ENCODE peak calls at places on chromosomes 1 and 21, in nine cellular contexts. A is myocyte; Q is NCI-H510A; R is stimulated activated CD4-positive, alpha-beta T cell treated with anti-CD3 and anti-CD28 coated beads, TNF-alpha, amount 100 ng/mL, for 24 hours; F is right atrium auricular region; S is pulmonary artery endothelial cell; W is B cell; V is HTR-8/SVneo; O is NCI-H774. J is an unnamed sample.

GRCh38 chr1:207993477-207994445 is 82.8 kb upstream of the CD34 start:
- DNase-seq in A (no peak), S (no peak), R (no peak), Q (no peak), V (no peak), W (no peak), O (no peak), F (no peak), J (no peak)

GRCh38 chr1:960371-961131 is at the start of gene KLHL17:
- DNase-seq in A (peak; percentile 77), W (peak; percentile 95), F (peak; percentile 70), S (no peak), Q (peak; percentile 56), O (peak; percentile 26), R (peak; percentile 70), V (no peak), J (peak; percentile 95)

GRCh38 chr1:242245255-242245654 is 246.4 kb upstream of the MAP1LC3C start:
- DNase-seq in W (no peak), V (no peak), F (no peak), S (no peak), Q (no peak), A (no peak), O (no peak), R (no peak), J (no peak)

GRCh38 chr1:16254263-16254948 is 17.4 kb upstream of the CPLANE2 start:
- DNase-seq in Q (no peak), F (no peak), A (peak; percentile 85), S (no peak), R (no peak), V (no peak), W (no peak), O (no peak), J (no peak)

GRCh38 chr1:223339861-223340260 is 24.1 kb downstream of the SUSD4 start:
- DNase-seq in W (no peak), S (no peak), A (no peak), O (no peak), R (no peak), V (no peak), Q (no peak), F (no peak), J (no peak)

GRCh38 chr1:50418600-50419109 is 4.6 kb downstream of the DMRTA2 start:
- DNase-seq in A (no peak), V (no peak), R (no peak), O (no peak), S (no peak), F (no peak), W (peak; percentile 48), Q (no peak), J (peak; percentile 52)

GRCh38 chr1:86202552-86203340 is 46.2 kb upstream of the COL24A1 start:
- DNase-seq in Q (no peak), F (no peak), S (no peak), A (no peak), W (no peak), O (no peak), R (no peak), V (no peak), J (no peak)

GRCh38 chr1:151372411-151372934 is at the start of gene SELENBP1:
- DNase-seq in A (peak; percentile 76), W (no peak), F (peak; percentile 92), V (no peak), Q (peak; percentile 93), O (peak; percentile 88), S (no peak), R (no peak), J (no peak)

GRCh38 chr1:47751188-47751587 is 246.0 kb downstream of the TRABD2B start:
- DNase-seq in V (no peak), W (no peak), R (no peak), Q (peak; percentile 27), O (no peak), S (no peak), A (no peak), F (no peak), J (no peak)

GRCh38 chr1:83961571-83962295 is 37.2 kb downstream of the TTLL7 start:
- DNase-seq in O (no peak), A (peak; percentile 25), S (no peak), V (no peak), F (no peak), R (no peak), W (no peak), Q (no peak), J (no peak)

GRCh38 chr1:182601416-182601786 is 2.8 kb downstream of the RGS16 start:
- DNase-seq in R (peak; percentile 47), V (peak; percentile 72), Q (peak; percentile 43), O (peak; percentile 87), F (peak; percentile 72), S (no peak), W (peak; percentile 69), A (peak; percentile 88), J (peak; percentile 76)

GRCh38 chr1:39637301-39637700 is 2.1 kb downstream of the HEYL start:
- DNase-seq in V (no peak), A (no peak), R (no peak), O (no peak), F (no peak), W (no peak), S (no peak), Q (no peak), J (no peak)

GRCh38 chr1:30645807-30646206 is 77.6 kb downstream of the MATN1 start:
- DNase-seq in W (no peak), O (no peak), R (no peak), F (no peak), A (no peak), Q (no peak), V (no peak), S (no peak), J (no peak)

GRCh38 chr1:115299266-115299665 is 38.8 kb downstream of the NGF start:
- DNase-seq in V (no peak), S (no peak), O (no peak), W (no peak), R (no peak), Q (no peak), A (peak; percentile 75), F (no peak), J (no peak)

GRCh38 chr21:36069713-36070573 is at the start of gene CBR1:
- DNase-seq in Q (peak; percentile 77), O (peak; percentile 88), W (peak; percentile 84), V (peak; percentile 79), S (peak; percentile 54), F (peak; percentile 96), R (peak; percentile 81), A (peak; percentile 91), J (peak; percentile 90)

GRCh38 chr1:72891976-72892375 is 609.6 kb upstream of the NEGR1 start:
- DNase-seq in F (no peak), A (no peak), Q (no peak), W (no peak), V (no peak), R (no peak), S (no peak), O (no peak), J (no peak)

GRCh38 chr1:54794401-54795099 is 6.6 kb downstream of the TTC22 start:
- DNase-seq in S (no peak), F (no peak), A (no peak), V (peak; percentile 28), R (no peak), Q (no peak), O (no peak), W (no peak), J (no peak)

GRCh38 chr1:113390871-113391642 is 742 bp downstream of the MAGI3 start:
- DNase-seq in Q (no peak), S (no peak), W (peak; percentile 58), R (peak; percentile 12), A (peak; percentile 18), V (no peak), O (no peak), F (no peak), J (peak; percentile 39)

GRCh38 chr1:225697437-225697836 is 44.5 kb upstream of the ENAH start:
- DNase-seq in S (no peak), R (no peak), F (no peak), A (peak; percentile 95), V (no peak), Q (no peak), O (no peak), W (no peak), J (no peak)

GRCh38 chr1:19073311-19074186 is 117.1 kb upstream of the IFFO2 start:
- DNase-seq in W (no peak), R (no peak), O (no peak), Q (no peak), S (no peak), V (no peak), F (no peak), A (no peak), J (no peak)

GRCh38 chr1:168437821-168438220 is 106.0 kb downstream of the XCL2 start:
- DNase-seq in S (no peak), A (no peak), W (no peak), O (no peak), V (no peak), F (peak; percentile 36), Q (no peak), R (no peak), J (no peak)

GRCh38 chr1:180918519-180918918 is 5.8 kb downstream of the KIAA1614 start:
- DNase-seq in W (no peak), F (no peak), S (no peak), Q (no peak), O (no peak), A (no peak), V (no peak), R (no peak), J (peak; percentile 37)

GRCh38 chr1:7632126-7632525 is 139.0 kb upstream of the VAMP3 start:
- DNase-seq in S (no peak), O (no peak), V (no peak), Q (no peak), A (no peak), W (no peak), R (no peak), F (no peak), J (no peak)

GRCh38 chr1:186626533-186626932 is 53.7 kb downstream of the PTGS2 start:
- DNase-seq in A (no peak), O (no peak), S (peak; percentile 51), F (no peak), R (no peak), Q (no peak), W (no peak), V (no peak), J (no peak)

GRCh38 chr1:114509596-114510234 is 1.3 kb downstream of the TRIM33 start:
- DNase-seq in R (no peak), O (no peak), Q (no peak), F (no peak), V (no peak), W (no peak), A (no peak), S (no peak), J (no peak)

GRCh38 chr1:180909005-180909414 is 3.7 kb upstream of the KIAA1614 start:
- DNase-seq in Q (no peak), V (no peak), A (no peak), F (no peak), S (no peak), R (no peak), W (no peak), O (no peak), J (peak; percentile 38)

GRCh38 chr1:200896571-200897187 is 2.0 kb downstream of the INAVA start:
- DNase-seq in W (no peak), R (no peak), S (no peak), F (no peak), O (no peak), A (no peak), Q (no peak), V (peak; percentile 54), J (no peak)

GRCh38 chr1:39088658-39089057 is 62.5 kb downstream of the NDUFS5 start:
- DNase-seq in A (no peak), R (no peak), O (no peak), Q (no peak), S (no peak), W (no peak), F (no peak), V (no peak), J (no peak)

GRCh38 chr1:6600410-6601048 is 2.1 kb downstream of the KLHL21 start:
- DNase-seq in R (no peak), O (no peak), A (peak; percentile 78), Q (no peak), F (no peak), V (no peak), W (no peak), S (no peak), J (no peak)

GRCh38 chr1:171254859-171255258 is 6.6 kb downstream of the FMO1 start:
- DNase-seq in A (no peak), V (no peak), R (no peak), O (no peak), Q (no peak), F (no peak), S (no peak), W (no peak), J (no peak)

GRCh38 chr21:43792406-43792805 is 3.0 kb downstream of the RRP1 start:
- DNase-seq in V (no peak), F (no peak), O (no peak), Q (no peak), A (no peak), S (no peak), R (no peak), W (no peak), J (no peak)

J was measured in GM20000.